ENCODE peak calls at places on chromosomes 12 and 14, in four cellular contexts. V is A673, B is heart right ventricle, U is left lung. R is an unnamed sample.

GRCh38 chr12:112241176-112241575 is 115.8 kb downstream of the TRAFD1 start:
- DNase-seq in U (no peak), B (no peak), V (no peak), R (no peak)

GRCh38 chr12:64709429-64709828 is 49.8 kb downstream of the GNS start:
- DNase-seq in U (no peak), V (no peak), B (no peak), R (no peak)

GRCh38 chr12:11746024-11746771 is 96.7 kb downstream of the ETV6 start:
- DNase-seq in V (no peak), U (no peak), B (no peak), R (no peak)

GRCh38 chr12:65511927-65512326 is 233.4 kb downstream of the MSRB3 start:
- DNase-seq in B (no peak), U (no peak), V (no peak), R (no peak)

GRCh38 chr12:72337382-72337781 is 65.2 kb downstream of the TRHDE start:
- DNase-seq in U (no peak), V (no peak), B (no peak), R (no peak)

GRCh38 chr12:82089369-82090121 is 268.6 kb downstream of the CCDC59 start:
- DNase-seq in V (no peak), B (no peak), U (no peak), R (no peak)

GRCh38 chr12:123934829-123935228 is 37.8 kb downstream of the CCDC92 start:
- DNase-seq in U (no peak), V (no peak), B (no peak), R (no peak)

GRCh38 chr12:659090-659683 is 4.1 kb downstream of the NINJ2 start:
- DNase-seq in B (no peak), V (no peak), U (no peak), R (peak; percentile 44)

GRCh38 chr12:27226319-27226984 is 17.6 kb upstream of the STK38L start:
- DNase-seq in U (no peak), V (no peak), B (peak; percentile 30), R (no peak)

GRCh38 chr12:19643635-19644034 is 204.3 kb downstream of the AEBP2 start:
- DNase-seq in V (peak; percentile 94), B (no peak), U (no peak), R (no peak)

GRCh38 chr12:58616618-58617017 is 303.7 kb downstream of the LRIG3 start:
- DNase-seq in U (no peak), V (no peak), B (no peak), R (no peak)

GRCh38 chr12:12376636-12377448 is 20.0 kb downstream of the BORCS5 start:
- DNase-seq in U (peak; percentile 42), B (no peak), V (peak; percentile 82), R (no peak)

GRCh38 chr12:56804684-56805083 is 41.6 kb downstream of the HSD17B6 start:
- DNase-seq in U (no peak), B (no peak), V (no peak), R (no peak)

GRCh38 chr14:75141967-75142366 is 15.1 kb upstream of the NEK9 start:
- DNase-seq in V (peak; percentile 45), B (no peak), U (no peak), R (no peak)

GRCh38 chr12:108787539-108787938 is 56.2 kb upstream of the CORO1C start:
- DNase-seq in B (no peak), U (peak; percentile 49), V (no peak), R (no peak)

GRCh38 chr12:24562761-24563392 is 386.0 kb downstream of the BCAT1 start:
- DNase-seq in B (peak; percentile 8), V (peak; percentile 65), U (peak; percentile 84), R (peak; percentile 74)

GRCh38 chr12:108784270-108784669 is 53.0 kb upstream of the CORO1C start:
- DNase-seq in V (no peak), U (peak; percentile 45), B (no peak), R (no peak)

GRCh38 chr12:65169311-65170244 is at the start of gene LEMD3:
- DNase-seq in B (peak; percentile 92), U (peak; percentile 99), V (peak; percentile 95), R (peak; percentile 97)

GRCh38 chr12:81835783-81836182 is 76.6 kb upstream of the PPFIA2 start:
- DNase-seq in B (no peak), U (no peak), V (no peak), R (no peak)

GRCh38 chr12:57521475-57522018 is 1.1 kb upstream of the MBD6 start:
- DNase-seq in U (peak; percentile 81), B (peak; percentile 47), V (no peak), R (no peak)

GRCh38 chr12:52010152-52010622 is 3.4 kb downstream of the TAMALIN start:
- DNase-seq in V (peak; percentile 63), U (no peak), B (peak; percentile 92), R (no peak)

GRCh38 chr14:88868558-88869159 is 44.2 kb downstream of the TTC8 start:
- DNase-seq in V (peak; percentile 21), B (no peak), U (no peak), R (no peak)

GRCh38 chr12:58067610-58068387 is 126.4 kb downstream of the ATP23 start:
- DNase-seq in B (no peak), U (no peak), V (no peak), R (no peak)

GRCh38 chr12:2963154-2963759 is 4.1 kb downstream of the TEAD4 start:
- DNase-seq in B (peak; percentile 71), V (no peak), U (no peak), R (no peak)

GRCh38 chr12:16184691-16185090 is 92.8 kb downstream of the SLC15A5 start:
- DNase-seq in U (no peak), B (no peak), V (no peak), R (no peak)

GRCh38 chr12:103880299-103881142 is 39.5 kb upstream of the NT5DC3 start:
- DNase-seq in V (no peak), U (no peak), B (no peak), R (no peak)

GRCh38 chr12:28390716-28391452 is 200.6 kb downstream of the CCDC91 start:
- DNase-seq in U (no peak), B (peak; percentile 7), V (no peak), R (no peak)

GRCh38 chr12:116346222-116346621 is 68.7 kb upstream of the MED13L start:
- DNase-seq in B (no peak), U (no peak), V (no peak), R (no peak)

GRCh38 chr12:107244584-107244983 is 151.2 kb upstream of the CRY1 start:
- DNase-seq in B (no peak), U (no peak), V (no peak), R (no peak)

GRCh38 chr12:81147286-81147919 is 69.5 kb downstream of the ACSS3 start:
- DNase-seq in B (no peak), U (no peak), V (no peak), R (no peak)

GRCh38 chr14:49754570-49755097 is 13.3 kb upstream of the KLHDC2 start:
- DNase-seq in U (no peak), B (no peak), V (no peak), R (no peak)

GRCh38 chr14:104345316-104346111 is 207.1 kb downstream of the KIF26A start:
- DNase-seq in B (no peak), U (no peak), V (no peak), R (peak; percentile 42)

GRCh38 chr12:24045816-24046257 is 96.4 kb upstream of the SOX5 start:
- DNase-seq in V (peak; percentile 89), U (no peak), B (peak; percentile 6), R (no peak)

GRCh38 chr14:21149641-21150367 is 6.1 kb downstream of the OR5AU1 start:
- DNase-seq in V (no peak), U (no peak), B (no peak), R (no peak)

GRCh38 chr12:131094831-131095805 is 141.4 kb downstream of the ADGRD1 start:
- DNase-seq in U (peak; percentile 60), V (no peak), B (no peak), R (no peak)

GRCh38 chr12:6962285-6963015 is 8.0 kb downstream of the PHB2 start:
- DNase-seq in U (peak; percentile 85), V (no peak), B (no peak), R (no peak)
- H3K27ac ChIP-seq in U (peak overlapping the region; percentile 83), V (peak overlapping the region; percentile 96), B (peak overlapping the region; percentile 73), R (peak overlapping the region; percentile 64)

GRCh38 chr12:54298904-54299303 is 1.9 kb downstream of the NFE2 start:
- DNase-seq in B (no peak), U (no peak), V (no peak), R (no peak)
- TF ChIP-seq CTCF in B (no peak), U (no peak), V (no peak), R (no peak)

DNA sequence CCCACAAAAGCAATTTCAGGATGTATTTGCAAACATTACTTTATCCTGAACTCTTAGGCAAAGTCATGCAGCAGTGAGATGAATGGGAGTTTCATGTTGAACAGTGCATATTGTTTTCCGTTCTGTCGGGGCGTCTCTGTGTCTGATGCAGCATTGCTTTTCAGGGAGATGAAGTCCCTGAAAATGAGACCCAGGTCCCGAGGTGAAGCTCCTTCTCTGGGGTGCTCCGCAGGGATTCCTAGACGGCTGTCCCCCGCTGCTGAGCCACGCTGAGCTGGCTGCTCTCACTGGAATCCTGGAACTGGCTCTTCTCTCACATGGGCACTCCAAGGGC is 31.1 kb upstream of the CD9 start:
- DNase-seq in U (no peak), B (no peak), V (no peak), R (no peak)
- H3K27me3 ChIP-seq in U (no peaks in the 10 kb centered on the region), B (no peaks in the 10 kb centered on the region), V (no peaks in the 10 kb centered on the region), R (no peaks in the 10 kb centered on the region)

GRCh38 chr14:70981005-70981952 is 74.0 kb downstream of the PCNX1 start:
- DNase-seq in U (no peak), B (no peak), V (peak; percentile 49), R (no peak)
- H3K27ac ChIP-seq in U (no peak overlapping the region), B (no peak overlapping the region), V (peak overlapping the region; percentile 24), R (no peak overlapping the region)

DNA sequence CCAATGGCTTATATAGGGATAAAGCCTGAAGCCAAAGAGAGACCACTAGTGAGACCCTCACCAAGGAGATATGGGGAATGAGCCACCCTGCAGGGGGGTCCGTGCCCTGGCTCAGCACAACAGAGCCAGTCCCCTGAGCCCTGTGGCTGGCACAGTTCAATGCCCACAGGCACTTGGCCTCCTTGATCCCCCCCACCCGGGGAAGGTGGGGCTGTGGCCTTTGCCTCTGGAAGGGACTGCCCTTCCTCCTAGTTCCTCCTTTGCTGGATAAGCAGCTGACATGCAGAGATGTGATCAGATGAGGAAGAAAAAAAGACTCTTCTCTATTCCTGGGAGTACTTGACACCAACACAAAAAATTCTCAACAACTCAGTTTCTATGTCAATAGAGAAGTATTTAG is 19.9 kb downstream of the TTC7B start:
- DNase-seq in U (no peak), V (no peak), B (no peak), R (no peak)
- TF ChIP-seq CTCF in U (no peak), V (no peak), B (no peak), R (no peak)

R was measured in ascending aorta.